ENCODE peak calls at places on chromosomes 5 and 9, in four cellular contexts. K is CD4-positive, alpha-beta T cell; M is activated B cell treated with CpG ODN at 0.5 μM for 24 hours; D is cardiac muscle cell. U is an unnamed sample.
A peak's percentile ranks its signal among the peaks of the same experiment; 100 is the strongest.

GRCh38 chr9:128862401-128862851 is 19.3 kb downstream of the KYAT1 start:
- DNase-seq in K (no peak), M (no peak), D (no peak), U (no peak)

GRCh38 chr9:14021871-14022525 is 291.9 kb downstream of the NFIB start:
- DNase-seq in K (no peak), M (no peak), D (peak; percentile 80), U (no peak)

GRCh38 chr5:172187118-172188032 is 649 bp downstream of the STK10 start:
- DNase-seq in K (peak; percentile 65), M (peak; percentile 61), D (peak; percentile 71), U (no peak)

GRCh38 chr5:149215478-149216042 is 56.1 kb upstream of the AFAP1L1 start:
- DNase-seq in K (no peak), M (no peak), D (peak; percentile 30), U (no peak)

GRCh38 chr9:35556781-35557180 is 48.3 kb upstream of the TESK1 start:
- DNase-seq in K (no peak), M (no peak), D (no peak), U (no peak)

GRCh38 chr5:55172051-55172899 is 702 bp downstream of the CDC20B start:
- DNase-seq in K (peak; percentile 32), M (no peak), D (peak; percentile 88), U (no peak)

GRCh38 chr5:97544279-97545077 is 361.4 kb upstream of the RIOK2 start:
- DNase-seq in K (no peak), M (no peak), D (no peak), U (no peak)

GRCh38 chr9:83015897-83016296 is 47.0 kb downstream of the RASEF start:
- DNase-seq in K (no peak), M (no peak), D (no peak), U (no peak)

GRCh38 chr9:75911390-75911789 is 20.9 kb downstream of the PCSK5 start:
- DNase-seq in K (no peak), M (no peak), D (no peak), U (no peak)

GRCh38 chr5:107502711-107503110 is 168.0 kb downstream of the EFNA5 start:
- DNase-seq in K (no peak), M (no peak), D (no peak), U (no peak)

GRCh38 chr5:14225173-14225834 is 82.2 kb downstream of the TRIO start:
- DNase-seq in K (no peak), M (no peak), D (no peak), U (no peak)

GRCh38 chr5:172603425-172603824 is 37.6 kb upstream of the NEURL1B start:
- DNase-seq in K (no peak), M (no peak), D (peak; percentile 58), U (no peak)

GRCh38 chr9:108609227-108609894 is 246.4 kb downstream of the ACTL7B start:
- DNase-seq in K (no peak), M (no peak), D (peak; percentile 11), U (no peak)

GRCh38 chr5:9361835-9362234 is 184.0 kb downstream of the SEMA5A start:
- DNase-seq in K (peak; percentile 2), M (no peak), D (peak; percentile 82), U (no peak)

GRCh38 chr5:156835905-156836304 is 14.2 kb upstream of the PPP1R2B start:
- DNase-seq in K (no peak), M (no peak), D (no peak), U (no peak)
- TF ChIP-seq CTCF in K (peak; percentile 27), M (no peak), D (no peak), U (peak; percentile 39)

GRCh38 chr5:133897431-133897830 is 71.0 kb downstream of the C5orf15 start:
- DNase-seq in K (no peak), M (no peak), D (no peak), U (no peak)
- TF ChIP-seq CTCF in K (no peak), M (no peak), D (no peak), U (no peak)

GRCh38 chr5:141398608-141399007 is 861 bp downstream of the PCDHGB5 start:
- DNase-seq in K (no peak), M (no peak), D (no peak), U (no peak)

GRCh38 chr5:141393267-141393666 is 834 bp downstream of the PCDHGA8 start:
- DNase-seq in K (no peak), M (no peak), D (no peak), U (no peak)

GRCh38 chr5:141388661-141389060 is 1.2 kb downstream of the PCDHGB4 start:
- DNase-seq in K (no peak), M (no peak), D (no peak), U (no peak)

GRCh38 chr5:141389153-141390042 is 1.9 kb downstream of the PCDHGB4 start:
- DNase-seq in K (no peak), M (no peak), D (no peak), U (peak; percentile 55)

DNA sequence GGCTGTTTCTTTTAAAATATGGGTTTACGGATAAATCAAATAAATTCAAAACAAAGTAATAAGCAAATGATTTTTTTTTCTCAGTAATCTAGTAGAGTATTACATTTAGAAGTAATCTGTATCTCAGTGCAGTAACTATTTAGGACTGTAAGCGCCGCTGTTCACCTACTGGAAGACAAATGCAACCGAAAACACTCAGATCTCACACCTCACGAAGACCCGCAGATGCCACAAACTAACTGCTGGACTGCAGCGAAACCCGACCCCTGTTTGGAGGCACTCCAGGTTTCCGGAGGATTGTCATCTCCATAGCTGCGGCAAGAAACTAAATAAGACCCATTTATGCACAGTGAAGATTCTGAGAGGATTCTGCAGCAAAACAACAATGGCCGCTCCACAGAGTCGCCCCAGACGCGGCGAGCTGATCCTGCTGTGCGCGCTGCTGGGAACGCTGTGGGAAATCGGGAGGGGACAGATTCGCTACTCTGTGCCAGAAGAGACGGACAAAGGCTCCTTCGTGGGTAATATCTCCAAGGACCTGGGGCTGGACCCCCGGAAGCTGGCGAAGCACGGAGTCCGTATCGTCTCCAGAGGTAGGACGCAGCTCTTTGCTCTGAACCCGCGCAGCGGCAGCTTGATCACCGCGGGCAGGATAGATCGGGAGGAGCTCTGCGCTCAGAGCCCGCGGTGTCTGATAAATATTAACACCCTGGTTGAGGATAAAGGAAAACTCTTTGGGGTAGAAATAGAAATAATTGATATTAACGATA is at the start of gene PCDHGA8:
- DNase-seq in K (no peak), M (no peak), D (no peak), U (no peak)
- TF ChIP-seq CTCF in K (no peak), M (no peak), D (no peak), U (no peak)

DNA sequence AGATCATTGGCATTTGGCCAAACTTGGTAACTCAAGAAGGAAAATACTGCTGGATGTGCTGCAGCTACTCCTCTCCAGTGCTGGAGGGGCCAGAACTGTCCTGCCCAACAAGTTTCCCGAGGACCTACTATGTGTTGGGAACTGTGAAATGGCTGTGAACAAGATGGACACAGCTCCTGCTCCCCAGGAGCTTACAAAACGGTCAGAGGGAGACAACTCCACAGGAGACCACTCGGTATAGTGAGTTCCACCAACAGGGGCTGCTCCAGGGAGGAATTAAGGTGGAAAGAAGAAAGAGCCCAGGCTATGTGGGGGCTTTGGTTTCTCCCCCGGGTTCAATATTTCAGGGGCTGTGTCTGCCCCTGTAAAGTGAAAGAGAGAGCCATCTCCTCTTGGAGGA is 78.8 kb downstream of the GNA14 start:
- DNase-seq in K (no peak), M (no peak), D (peak; percentile 13), U (no peak)
- TF ChIP-seq CTCF in K (no peak), M (no peak), D (no peak), U (no peak)

GRCh38 chr5:81783401-81783800 is 32.5 kb upstream of the SSBP2 start:
- DNase-seq in K (no peak), M (no peak), D (no peak), U (no peak)

GRCh38 chr5:81787843-81788242 is 36.9 kb upstream of the SSBP2 start:
- DNase-seq in K (no peak), M (no peak), D (peak; percentile 91), U (no peak)

GRCh38 chr5:81786509-81786908 is 35.6 kb upstream of the SSBP2 start:
- DNase-seq in K (no peak), M (no peak), D (no peak), U (no peak)

GRCh38 chr5:81782811-81783210 is 31.9 kb upstream of the SSBP2 start:
- DNase-seq in K (no peak), M (no peak), D (peak; percentile 44), U (no peak)

GRCh38 chr5:81785311-81785710 is 34.4 kb upstream of the SSBP2 start:
- DNase-seq in K (no peak), M (no peak), D (no peak), U (no peak)
- TF ChIP-seq CTCF in K (no peak), M (no peak), D (no peak), U (no peak)

GRCh38 chr9:37650873-37651768 is at the start of gene FRMPD1:
- DNase-seq in K (peak; percentile 25), M (peak; percentile 72), D (peak; percentile 51), U (peak; percentile 78)
- TF ChIP-seq CTCF in K (no peak), M (no peak), D (no peak), U (no peak)

GRCh38 chr5:53871772-53872171 is 311.3 kb downstream of the NDUFS4 start:
- DNase-seq in K (no peak), M (no peak), D (no peak), U (no peak)
- TF ChIP-seq CTCF in K (no peak), M (no peak), D (no peak), U (no peak)